ENCODE peak calls at places on chromosomes 1 and 21, in eight cellular contexts. D is activated naive CD4-positive, alpha-beta T cell; K is EH; I is CD4-positive, CD25-positive, alpha-beta regulatory T cell; Q is mucosa of gallbladder; J is PC-3; A is NCI-H2081; O is CD4-positive, alpha-beta memory T cell. X is an unnamed sample.

GRCh38 chr1:185980891-185981290 is 246.7 kb downstream of the HMCN1 start:
- DNase-seq in D (no peak), K (no peak), I (no peak), Q (no peak), J (no peak), A (no peak), O (no peak), X (no peak)

GRCh38 chr1:179788259-179788658 is 45.2 kb downstream of the FAM163A start:
- DNase-seq in D (no peak), K (no peak), I (no peak), Q (no peak), J (no peak), A (no peak), O (no peak), X (no peak)

GRCh38 chr1:221865808-221866207 is 123.9 kb upstream of the DUSP10 start:
- DNase-seq in D (no peak), K (no peak), I (no peak), Q (no peak), J (peak), A (no peak), O (no peak), X (no peak)

GRCh38 chr1:15141933-15142647 is 11.5 kb upstream of the TMEM51 start:
- DNase-seq in D (no peak), K (peak), I (no peak), Q (peak), J (peak), A (peak), O (no peak), X (no peak)

GRCh38 chr1:15110867-15111230 is 42.7 kb upstream of the TMEM51 start:
- DNase-seq in D (no peak), K (no peak), I (no peak), Q (no peak), J (peak), A (no peak), O (no peak), X (no peak)

GRCh38 chr1:2358651-2359640 is 32.4 kb downstream of the MORN1 start:
- DNase-seq in D (no peak), K (no peak), I (no peak), Q (no peak), J (no peak), A (no peak), O (no peak), X (no peak)

GRCh38 chr21:42039911-42040351 is 29.8 kb upstream of the ZBTB21 start:
- DNase-seq in D (no peak), K (peak), I (no peak), Q (no peak), J (no peak), A (no peak), O (no peak), X (no peak)

GRCh38 chr1:165235158-165235776 is 121.2 kb downstream of the LMX1A start:
- DNase-seq in D (no peak), K (no peak), I (no peak), Q (no peak), J (no peak), A (peak), O (no peak), X (no peak)

GRCh38 chr1:109263234-109263596 is 13.9 kb downstream of the CELSR2 start:
- DNase-seq in D (no peak), K (no peak), I (no peak), Q (no peak), J (no peak), A (no peak), O (no peak), X (no peak)

GRCh38 chr1:172638885-172639831 is 19.7 kb upstream of the FASLG start:
- DNase-seq in D (no peak), K (peak), I (peak), Q (no peak), J (peak), A (no peak), O (peak), X (no peak)

GRCh38 chr1:27455166-27455811 is 34.7 kb downstream of the WASF2 start:
- DNase-seq in D (no peak), K (no peak), I (peak), Q (peak), J (no peak), A (no peak), O (peak), X (peak)

GRCh38 chr1:210882414-210883221 is 251.3 kb downstream of the KCNH1 start:
- DNase-seq in D (no peak), K (peak), I (no peak), Q (no peak), J (peak), A (no peak), O (no peak), X (no peak)

GRCh38 chr1:156477526-156478249 is 22.9 kb downstream of the MEF2D start:
- DNase-seq in D (no peak), K (peak), I (no peak), Q (no peak), J (no peak), A (no peak), O (no peak), X (no peak)

GRCh38 chr1:162383091-162383490 is 1.6 kb downstream of the C1orf226 start:
- DNase-seq in D (no peak), K (no peak), I (no peak), Q (no peak), J (no peak), A (no peak), O (no peak), X (no peak)

GRCh38 chr21:32921632-32922230 is 104.0 kb upstream of the OLIG2 start:
- DNase-seq in D (no peak), K (peak), I (peak), Q (no peak), J (peak), A (no peak), O (no peak), X (peak)

GRCh38 chr1:208985231-208985630 is 598.3 kb upstream of the CAMK1G start:
- DNase-seq in D (no peak), K (no peak), I (no peak), Q (no peak), J (peak), A (no peak), O (no peak), X (no peak)

GRCh38 chr1:209648931-209649776 is 3.1 kb downstream of the LAMB3 start:
- DNase-seq in D (no peak), K (peak), I (no peak), Q (peak), J (peak), A (no peak), O (no peak), X (no peak)

GRCh38 chr1:67110352-67110751 is 24.4 kb downstream of the C1orf141 start:
- DNase-seq in D (no peak), K (no peak), I (no peak), Q (no peak), J (no peak), A (no peak), O (no peak), X (no peak)

GRCh38 chr1:158113759-158114127 is 67.0 kb upstream of the CD1D start:
- DNase-seq in D (no peak), K (no peak), I (no peak), Q (no peak), J (no peak), A (no peak), O (no peak), X (no peak)

GRCh38 chr1:29643281-29643680 is 407.0 kb downstream of the PTPRU start:
- DNase-seq in D (no peak), K (no peak), I (no peak), Q (peak), J (no peak), A (no peak), O (no peak), X (no peak)

GRCh38 chr1:910881-911721 is 12.6 kb upstream of the SAMD11 start:
- DNase-seq in D (no peak), K (peak), I (no peak), Q (peak), J (peak), A (peak), O (no peak), X (no peak)

GRCh38 chr1:180530501-180530900 is 28.1 kb upstream of the ACBD6 start:
- DNase-seq in D (no peak), K (peak), I (no peak), Q (peak), J (peak), A (no peak), O (no peak), X (no peak)

GRCh38 chr1:46550751-46551231 is 656 bp downstream of the KNCN start:
- DNase-seq in D (no peak), K (no peak), I (no peak), Q (no peak), J (no peak), A (no peak), O (no peak), X (no peak)

GRCh38 chr1:175663991-175664390 is 79.4 kb downstream of the TNR start:
- DNase-seq in D (no peak), K (no peak), I (no peak), Q (no peak), J (no peak), A (no peak), O (no peak), X (no peak)

GRCh38 chr1:58331156-58331555 is 215.4 kb downstream of the OMA1 start:
- DNase-seq in D (no peak), K (peak), I (no peak), Q (no peak), J (no peak), A (no peak), O (no peak), X (no peak)

GRCh38 chr1:31861346-31861745 is 45.5 kb upstream of the SPOCD1 start:
- DNase-seq in D (no peak), K (no peak), I (no peak), Q (no peak), J (no peak), A (no peak), O (no peak), X (peak)

GRCh38 chr1:168709407-168709891 is 19.6 kb downstream of the DPT start:
- DNase-seq in D (no peak), K (peak), I (no peak), Q (peak), J (no peak), A (no peak), O (no peak), X (no peak)

GRCh38 chr1:214441119-214441518 is 110.3 kb downstream of the PTPN14 start:
- DNase-seq in D (no peak), K (peak), I (peak), Q (no peak), J (no peak), A (no peak), O (no peak), X (no peak)